ENCODE peak calls at places on chromosome 19, in four cellular contexts. J, E, B and T are unnamed samples.

GRCh38 chr19:41541990-41542584 is 33.9 kb upstream of the CEACAM21 start:
- DNase-seq in E (no peak), J (peak), B (peak), T (peak)

GRCh38 chr19:41691268-41691970 is 3.3 kb upstream of the CEACAM7 start:
- DNase-seq in J (no peak), E (no peak), B (peak), T (no peak)

GRCh38 chr19:38165335-38165734 is 58.7 kb downstream of the DPF1 start:
- DNase-seq in B (no peak), E (no peak), J (no peak), T (no peak)

GRCh38 chr19:42052241-42052863 is 17.7 kb downstream of the GRIK5 start:
- DNase-seq in J (no peak), E (no peak), B (no peak), T (no peak)

GRCh38 chr19:41161903-41162302 is 31.1 kb upstream of the CYP2S1 start:
- DNase-seq in E (no peak), B (peak), J (no peak), T (no peak)

GRCh38 chr19:14577885-14578427 is 4.9 kb upstream of the CLEC17A start:
- DNase-seq in B (peak), J (no peak), E (no peak), T (no peak)

GRCh38 chr19:21149877-21150276 is 8.0 kb downstream of the ZNF431 start:
- DNase-seq in B (no peak), J (no peak), E (no peak), T (no peak)

GRCh38 chr19:19866599-19867248 is 1.0 kb downstream of the ZNF253 start:
- DNase-seq in E (peak), B (peak), J (no peak), T (peak)

GRCh38 chr19:51727349-51727880 is 3.6 kb upstream of the HAS1 start:
- DNase-seq in E (no peak), B (no peak), J (no peak), T (no peak)

GRCh38 chr19:3146677-3147100 is 10.9 kb downstream of the GNA15 start:
- DNase-seq in E (no peak), J (no peak), B (peak), T (no peak)

GRCh38 chr19:33674575-33675367 is 53.0 kb downstream of the CHST8 start:
- DNase-seq in B (no peak), E (no peak), J (no peak), T (no peak)

GRCh38 chr19:44055870-44056269 is 4.0 kb downstream of the ZNF223 start:
- DNase-seq in J (no peak), B (peak), E (no peak), T (no peak)

GRCh38 chr19:4671182-4671851 is 1.2 kb upstream of the MYDGF start:
- DNase-seq in E (no peak), B (no peak), J (no peak), T (no peak)

GRCh38 chr19:20365146-20365545 is 198.1 kb downstream of the ZNF486 start:
- DNase-seq in E (no peak), J (no peak), B (no peak), T (no peak)

GRCh38 chr19:49136771-49137171 is 17.4 kb downstream of the PPFIA3 start:
- DNase-seq in J (peak), B (no peak), E (no peak), T (no peak)

GRCh38 chr19:41226053-41226873 is 7.2 kb downstream of the AXL start:
- DNase-seq in B (peak), J (peak), E (no peak), T (peak)

GRCh38 chr19:40576181-40576584 is 490 bp upstream of the SHKBP1 start:
- DNase-seq in J (no peak), B (peak), E (no peak), T (no peak)

GRCh38 chr19:13909430-13909829 is 3.4 kb downstream of the CC2D1A start:
- DNase-seq in E (no peak), B (no peak), J (no peak), T (no peak)

GRCh38 chr19:11673608-11674041 is 65.1 kb downstream of the ZNF823 start:
- DNase-seq in E (peak), J (peak), B (peak), T (peak)

GRCh38 chr19:58035863-58036262 is 2.0 kb downstream of the ZSCAN1 start:
- DNase-seq in B (no peak), J (no peak), E (no peak), T (no peak)

GRCh38 chr19:3095375-3096191 is 1.4 kb downstream of the GNA11 start:
- DNase-seq in B (peak), E (peak), J (no peak), T (peak)

GRCh38 chr19:57841364-57841763 is 8.3 kb upstream of the ZNF587 start:
- DNase-seq in B (no peak), J (no peak), E (no peak), T (no peak)

GRCh38 chr19:49362926-49363264 is 679 bp upstream of the TEAD2 start:
- DNase-seq in B (no peak), J (peak), E (no peak), T (peak)

GRCh38 chr19:50510121-50510670 is 795 bp downstream of the JOSD2 start:
- DNase-seq in J (no peak), E (no peak), B (no peak), T (no peak)

GRCh38 chr19:4732680-4733114 is 9.1 kb upstream of the DPP9 start:
- DNase-seq in E (no peak), B (peak), J (peak), T (peak)

GRCh38 chr19:48513289-48514122 is 1.9 kb upstream of the LMTK3 start:
- DNase-seq in J (peak), E (no peak), B (peak), T (no peak)

GRCh38 chr19:48403606-48404005 is 10.1 kb downstream of the GRIN2D start:
- DNase-seq in J (peak), B (peak), E (no peak), T (no peak)

GRCh38 chr19:4456843-4457653 is 546 bp downstream of the UBXN6 start:
- DNase-seq in E (peak), J (peak), B (peak), T (peak)

GRCh38 chr19:50906217-50906616 is 5.0 kb downstream of the KLK4 start:
- DNase-seq in J (no peak), E (no peak), B (peak), T (peak)

GRCh38 chr19:51123381-51124186 is 1.1 kb upstream of the SIGLEC9 start:
- DNase-seq in B (no peak), E (no peak), J (no peak), T (no peak)

GRCh38 chr19:49689133-49690072 is at the start of gene ADM5:
- DNase-seq in E (no peak), B (peak), J (no peak), T (no peak)

GRCh38 chr19:14031719-14032480 is at the start of gene IL27RA:
- DNase-seq in B (peak), J (peak), E (peak), T (peak)

GRCh38 chr19:58326501-58326913 is 287 bp upstream of the ZSCAN22 start:
- DNase-seq in E (no peak), J (no peak), B (no peak), T (no peak)

GRCh38 chr19:44582581-44583265 is 30.6 kb upstream of the IGSF23 start:
- DNase-seq in J (no peak), E (peak), B (peak), T (no peak)

GRCh38 chr19:6464070-6464873 is at the start of gene CRB3:
- DNase-seq in J (no peak), E (peak), B (peak), T (no peak)

GRCh38 chr19:13920940-13921744 is 15.1 kb downstream of the CC2D1A start:
- DNase-seq in E (no peak), B (peak), J (peak), T (no peak)

GRCh38 chr19:16442386-16443276 is 29.1 kb downstream of the EPS15L1 start:
- DNase-seq in E (no peak), B (no peak), J (no peak), T (no peak)

GRCh38 chr19:58380037-58380735 is 644 bp downstream of the ZNF837 start:
- DNase-seq in B (no peak), E (no peak), J (no peak), T (no peak)

GRCh38 chr19:590750-591098 is 1.0 kb downstream of the HCN2 start:
- DNase-seq in B (no peak), J (no peak), E (no peak), T (no peak)

GRCh38 chr19:589693-590395 is at the start of gene HCN2:
- DNase-seq in E (no peak), B (no peak), J (no peak), T (no peak)

GRCh38 chr19:588758-589692 is 656 bp upstream of the HCN2 start:
- DNase-seq in J (no peak), B (peak), E (no peak), T (no peak)

GRCh38 chr19:590396-590745 is 690 bp downstream of the HCN2 start:
- DNase-seq in B (no peak), E (no peak), J (peak), T (no peak)

DNA sequence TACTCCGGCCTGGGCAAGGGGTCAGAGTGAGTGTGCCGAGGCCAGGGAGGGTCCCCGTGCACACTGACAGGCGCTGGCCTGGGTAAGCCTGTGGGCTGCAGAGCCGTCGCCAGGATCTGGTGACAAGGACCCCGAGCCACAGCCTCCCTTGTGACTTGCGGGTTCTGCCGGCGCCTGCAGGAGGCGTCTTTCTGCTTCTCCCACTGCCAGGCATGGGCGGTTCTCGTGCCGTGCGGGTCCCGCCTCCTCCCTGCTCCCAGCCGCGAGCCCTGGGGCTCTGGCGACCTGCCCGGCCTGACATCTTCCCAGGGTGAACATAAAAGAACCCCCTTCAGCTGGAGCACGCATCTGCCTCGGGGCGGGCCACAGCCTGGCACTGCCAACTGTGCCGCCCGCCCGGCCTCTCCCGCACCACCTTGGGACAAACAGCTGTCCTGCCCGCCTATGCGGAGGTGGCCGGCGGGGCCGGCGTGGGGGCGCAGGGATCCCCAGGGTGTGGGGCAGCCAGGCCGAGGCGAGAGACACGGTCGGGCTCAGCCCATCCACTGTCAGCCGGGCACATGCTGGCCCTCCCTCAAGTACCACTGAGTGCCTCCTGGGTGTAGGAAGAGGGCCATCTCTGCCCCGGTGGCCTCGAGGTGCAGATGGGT is 1.5 kb upstream of the HCN2 start:
- DNase-seq in J (peak), E (peak), B (peak), T (peak)
- H4K8ac ChIP-seq in J (no peak), E (no peak), B (no peak), T (no peak)

DNA sequence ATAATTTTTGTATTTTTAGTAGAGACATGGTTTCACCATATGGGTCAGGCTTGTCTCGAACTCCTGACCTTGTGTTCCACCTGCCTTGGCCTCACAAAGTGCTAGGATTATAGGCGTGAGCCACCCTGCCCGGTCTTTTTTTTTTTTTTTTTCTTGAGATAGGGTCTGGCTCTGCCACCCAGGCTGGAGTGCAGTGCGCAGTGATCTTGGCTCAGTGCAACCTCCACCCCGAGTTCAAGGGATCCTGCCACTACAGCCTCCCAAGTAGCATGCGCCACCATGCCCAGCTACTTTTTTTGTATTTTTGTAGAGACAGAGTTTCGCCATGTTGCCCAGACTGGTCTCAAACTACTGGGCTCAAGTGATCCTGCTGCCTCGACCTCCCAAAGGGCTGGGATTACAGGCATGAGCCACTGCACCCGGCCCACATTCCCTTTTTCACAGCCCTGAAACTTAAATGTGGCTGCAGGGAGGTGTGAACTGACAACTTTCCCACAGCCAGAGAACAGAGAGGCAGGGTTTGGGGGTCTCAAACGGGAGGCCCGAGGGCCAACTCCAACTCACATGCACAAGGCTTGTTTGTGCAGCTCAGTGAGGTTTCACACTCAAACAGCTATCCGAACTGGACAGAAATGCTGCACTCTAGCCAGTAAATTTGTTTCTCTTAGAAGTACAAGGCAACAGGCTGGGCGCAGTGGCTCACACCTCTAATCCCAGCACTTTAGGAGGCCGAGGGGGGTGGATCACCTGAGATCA is 4.4 kb upstream of the S1PR5 start:
- DNase-seq in J (no peak), B (no peak), E (no peak), T (no peak)
- H3K4ac ChIP-seq in J (no peak), B (no peak), E (no peak), T (no peak)

GRCh38 chr19:32256341-32256975 is 89.0 kb upstream of the ZNF507 start:
- DNase-seq in B (no peak), J (no peak), E (no peak), T (no peak)
- H3K14ac ChIP-seq in B (no peak), J (no peak), E (no peak), T (no peak)

GRCh38 chr19:10095622-10095947 is 6.9 kb downstream of the ANGPTL6 start:
- DNase-seq in B (no peak), J (no peak), E (no peak), T (no peak)
- H4K8ac ChIP-seq in B (no peak), J (peak), E (peak), T (no peak)